ENCODE peak calls at places on chromosome 7, in eight cellular contexts. Q is fibroblast of mammary gland, D is cardiac fibroblast, V is left lung, S is endodermal cell, X is HFF-Myc, F is brain microvascular endothelial cell, L is AG04450. Z is an unnamed sample.

GRCh38 chr7:20201380-20201779 is 15.8 kb downstream of the MACC1 start:
- DNase-seq in Q (no peak), D (no peak), V (no peak), S (peak), X (no peak), F (no peak), L (no peak), Z (no peak)

GRCh38 chr7:83060218-83060617 is 102.5 kb downstream of the PCLO start:
- DNase-seq in Q (no peak), D (no peak), V (no peak), S (no peak), X (no peak), F (no peak), L (no peak), Z (no peak)

GRCh38 chr7:148472406-148472805 is 118.2 kb upstream of the C7orf33 start:
- DNase-seq in Q (no peak), D (no peak), V (no peak), S (no peak), X (no peak), F (no peak), L (no peak), Z (no peak)

GRCh38 chr7:33449847-33450246 is 320.5 kb downstream of the BBS9 start:
- DNase-seq in Q (no peak), D (no peak), V (no peak), S (no peak), X (no peak), F (no peak), L (no peak), Z (no peak)

GRCh38 chr7:7595451-7595850 is 28.8 kb downstream of the MIOS start:
- DNase-seq in Q (peak), D (peak), V (no peak), S (no peak), X (no peak), F (no peak), L (no peak), Z (no peak)

GRCh38 chr7:6536899-6537298 is 14.4 kb downstream of the GRID2IP start:
- DNase-seq in Q (no peak), D (peak), V (no peak), S (peak), X (no peak), F (no peak), L (no peak), Z (no peak)

GRCh38 chr7:37853468-37853867 is 5.1 kb downstream of the NME8 start:
- DNase-seq in Q (no peak), D (no peak), V (no peak), S (peak), X (no peak), F (no peak), L (no peak), Z (no peak)

GRCh38 chr7:139601176-139601575 is 77.7 kb downstream of the CLEC2L start:
- DNase-seq in Q (no peak), D (no peak), V (no peak), S (no peak), X (no peak), F (no peak), L (no peak), Z (no peak)

GRCh38 chr7:65951837-65952578 is 30.0 kb downstream of the GUSB start:
- DNase-seq in Q (peak), D (peak), V (peak), S (no peak), X (no peak), F (no peak), L (no peak), Z (no peak)

GRCh38 chr7:138891446-138891810 is 89.8 kb downstream of the KIAA1549 start:
- DNase-seq in Q (peak), D (peak), V (no peak), S (no peak), X (peak), F (no peak), L (no peak), Z (peak)

GRCh38 chr7:103937680-103938079 is 51.8 kb downstream of the RELN start:
- DNase-seq in Q (no peak), D (no peak), V (no peak), S (no peak), X (no peak), F (no peak), L (no peak), Z (no peak)

GRCh38 chr7:80900583-80901576 is 18.0 kb downstream of the SEMA3C start:
- DNase-seq in Q (peak), D (peak), V (no peak), S (no peak), X (no peak), F (no peak), L (no peak), Z (no peak)

GRCh38 chr7:22821702-22822485 is 755 bp downstream of the TOMM7 start:
- DNase-seq in Q (peak), D (peak), V (no peak), S (peak), X (no peak), F (no peak), L (no peak), Z (no peak)

GRCh38 chr7:107933386-107934013 is 42.5 kb downstream of the DLD start:
- DNase-seq in Q (no peak), D (no peak), V (no peak), S (peak), X (no peak), F (no peak), L (no peak), Z (no peak)

GRCh38 chr7:73885975-73886798 is 25.2 kb downstream of the TMEM270 start:
- DNase-seq in Q (peak), D (peak), V (peak), S (peak), X (no peak), F (peak), L (no peak), Z (no peak)

GRCh38 chr7:149225106-149225505 is 14.3 kb upstream of the ZNF212 start:
- DNase-seq in Q (no peak), D (no peak), V (no peak), S (no peak), X (no peak), F (no peak), L (no peak), Z (no peak)

GRCh38 chr7:47580811-47581331 is 1.0 kb downstream of the TNS3 start:
- DNase-seq in Q (no peak), D (no peak), V (peak), S (peak), X (no peak), F (no peak), L (no peak), Z (no peak)
- TF ChIP-seq CTCF in Q (no peak), D (peak), V (no peak), S (peak), X (no peak), F (peak), L (no peak), Z (peak)

GRCh38 chr7:116715087-116715486 is 43.1 kb downstream of the MET start:
- DNase-seq in Q (peak), D (no peak), V (no peak), S (no peak), X (peak), F (no peak), L (no peak), Z (no peak)
- TF ChIP-seq CTCF in Q (peak), D (peak), V (no peak), S (peak), X (peak), F (peak), L (peak), Z (peak)

GRCh38 chr7:157000741-157001653 is 9.5 kb downstream of the MNX1 start:
- DNase-seq in Q (no peak), D (no peak), V (no peak), S (peak), X (no peak), F (no peak), L (no peak), Z (no peak)

GRCh38 chr7:156999611-157000046 is 10.8 kb downstream of the MNX1 start:
- DNase-seq in Q (no peak), D (no peak), V (peak), S (peak), X (no peak), F (no peak), L (no peak), Z (no peak)

GRCh38 chr7:157001920-157002818 is 8.3 kb downstream of the MNX1 start:
- DNase-seq in Q (no peak), D (no peak), V (peak), S (peak), X (no peak), F (no peak), L (no peak), Z (no peak)

GRCh38 chr7:156998988-156999610 is 11.4 kb downstream of the MNX1 start:
- DNase-seq in Q (no peak), D (no peak), V (no peak), S (no peak), X (no peak), F (no peak), L (no peak), Z (no peak)

GRCh38 chr7:157000047-157000726 is 10.3 kb downstream of the MNX1 start:
- DNase-seq in Q (no peak), D (no peak), V (no peak), S (peak), X (no peak), F (no peak), L (no peak), Z (no peak)
- TF ChIP-seq CTCF in Q (no peak), D (no peak), V (no peak), S (peak), X (no peak), F (no peak), L (no peak), Z (no peak)

GRCh38 chr7:101669307-101669706 is 40.2 kb upstream of the MYL10 start:
- DNase-seq in Q (peak), D (no peak), V (no peak), S (no peak), X (no peak), F (no peak), L (no peak), Z (no peak)
- TF ChIP-seq CTCF in Q (peak), D (peak), V (no peak), S (peak), X (peak), F (peak), L (peak), Z (peak)

DNA sequence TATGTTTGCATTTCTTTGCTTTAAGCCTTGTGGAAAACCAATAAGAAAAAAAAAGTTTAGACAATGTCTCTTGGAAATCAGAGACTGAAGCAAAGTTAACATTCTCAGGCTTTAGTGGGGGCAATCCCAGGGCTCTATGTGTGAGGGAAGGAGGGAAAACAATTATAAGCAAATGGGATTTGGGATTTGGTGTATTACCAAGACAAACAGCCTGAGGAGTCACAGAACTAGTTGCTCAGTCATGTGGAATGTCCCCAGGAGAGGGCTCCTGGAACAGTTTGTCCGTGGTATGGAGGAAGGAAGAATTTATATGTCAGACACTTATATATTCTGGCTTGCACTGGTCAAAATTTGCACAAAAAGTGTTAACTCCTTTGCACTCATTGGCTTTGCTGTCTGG is 562.9 kb upstream of the TPK1 start:
- DNase-seq in Q (peak), D (peak), V (no peak), S (no peak), X (no peak), F (no peak), L (no peak), Z (no peak)
- TF ChIP-seq CTCF in Q (no peak), D (no peak), V (no peak), S (peak), X (no peak), F (peak), L (no peak), Z (no peak)

GRCh38 chr7:94145602-94146001 is 141.4 kb upstream of the BET1 start:
- DNase-seq in Q (peak), D (peak), V (no peak), S (no peak), X (no peak), F (no peak), L (no peak), Z (peak)

GRCh38 chr7:94154182-94154581 is 150.0 kb upstream of the BET1 start:
- DNase-seq in Q (no peak), D (no peak), V (no peak), S (no peak), X (no peak), F (no peak), L (no peak), Z (no peak)

GRCh38 chr7:94154858-94155257 is 150.7 kb upstream of the BET1 start:
- DNase-seq in Q (no peak), D (no peak), V (no peak), S (peak), X (no peak), F (no peak), L (no peak), Z (no peak)

GRCh38 chr7:94146408-94146807 is 142.3 kb upstream of the BET1 start:
- DNase-seq in Q (no peak), D (no peak), V (peak), S (peak), X (no peak), F (peak), L (peak), Z (peak)

GRCh38 chr7:94149776-94150545 is 145.8 kb upstream of the BET1 start:
- DNase-seq in Q (peak), D (peak), V (no peak), S (no peak), X (no peak), F (no peak), L (no peak), Z (no peak)
- TF ChIP-seq CTCF in Q (no peak), D (no peak), V (no peak), S (no peak), X (no peak), F (no peak), L (no peak), Z (no peak)

DNA sequence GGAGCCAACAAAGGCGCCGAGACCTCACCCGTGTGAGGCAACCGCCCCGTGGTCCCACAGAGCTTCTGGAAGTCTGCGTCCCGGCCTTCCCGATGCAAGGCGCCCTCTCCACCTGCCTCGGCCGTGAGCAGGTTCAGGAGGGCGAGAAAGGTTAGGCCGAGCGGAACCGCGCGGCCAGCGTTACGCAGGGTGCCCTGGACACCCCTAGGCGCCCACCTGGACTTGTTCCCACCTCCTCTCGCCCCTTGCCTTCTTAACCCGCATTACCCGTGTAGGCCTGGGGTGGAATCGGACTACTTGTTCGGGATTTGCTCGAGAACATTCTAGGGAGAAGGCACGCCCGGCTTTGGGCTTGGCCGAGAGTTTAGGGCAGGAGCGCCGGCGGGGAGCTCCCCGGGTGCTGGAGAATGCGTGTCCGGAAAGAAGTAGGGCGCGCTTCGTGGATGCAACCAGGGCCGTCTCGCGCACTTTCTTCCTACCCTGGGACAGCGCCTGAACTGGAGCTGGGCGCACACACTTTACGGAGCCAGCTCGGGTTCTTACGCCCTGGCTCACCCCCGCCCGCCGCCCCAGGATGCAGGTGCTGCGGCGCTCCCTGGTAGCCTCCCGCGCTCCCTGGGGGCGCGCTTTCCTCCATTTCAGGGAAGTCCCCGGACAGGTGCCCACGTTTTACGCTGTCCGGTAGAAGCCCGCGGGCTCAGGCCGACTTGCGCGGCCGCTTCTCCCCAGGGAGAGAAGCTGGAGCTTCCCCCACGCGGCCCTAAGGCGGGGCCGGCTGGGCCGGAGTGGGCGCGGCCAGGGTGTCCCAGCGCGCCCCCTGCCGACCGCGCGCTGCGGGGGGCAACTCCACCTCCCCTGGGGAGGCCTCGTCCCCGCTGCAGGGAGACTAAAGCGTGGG is 74.5 kb downstream of the INSIG1 start:
- DNase-seq in Q (no peak), D (no peak), V (peak), S (peak), X (no peak), F (no peak), L (no peak), Z (no peak)
- TF ChIP-seq CTCF in Q (no peak), D (no peak), V (peak), S (peak), X (peak), F (no peak), L (peak), Z (peak)

GRCh38 chr7:42065942-42066341 is 171.1 kb downstream of the GLI3 start:
- DNase-seq in Q (no peak), D (no peak), V (no peak), S (no peak), X (no peak), F (peak), L (no peak), Z (no peak)
- TF ChIP-seq CTCF in Q (no peak), D (no peak), V (no peak), S (no peak), X (no peak), F (no peak), L (no peak), Z (no peak)

DNA sequence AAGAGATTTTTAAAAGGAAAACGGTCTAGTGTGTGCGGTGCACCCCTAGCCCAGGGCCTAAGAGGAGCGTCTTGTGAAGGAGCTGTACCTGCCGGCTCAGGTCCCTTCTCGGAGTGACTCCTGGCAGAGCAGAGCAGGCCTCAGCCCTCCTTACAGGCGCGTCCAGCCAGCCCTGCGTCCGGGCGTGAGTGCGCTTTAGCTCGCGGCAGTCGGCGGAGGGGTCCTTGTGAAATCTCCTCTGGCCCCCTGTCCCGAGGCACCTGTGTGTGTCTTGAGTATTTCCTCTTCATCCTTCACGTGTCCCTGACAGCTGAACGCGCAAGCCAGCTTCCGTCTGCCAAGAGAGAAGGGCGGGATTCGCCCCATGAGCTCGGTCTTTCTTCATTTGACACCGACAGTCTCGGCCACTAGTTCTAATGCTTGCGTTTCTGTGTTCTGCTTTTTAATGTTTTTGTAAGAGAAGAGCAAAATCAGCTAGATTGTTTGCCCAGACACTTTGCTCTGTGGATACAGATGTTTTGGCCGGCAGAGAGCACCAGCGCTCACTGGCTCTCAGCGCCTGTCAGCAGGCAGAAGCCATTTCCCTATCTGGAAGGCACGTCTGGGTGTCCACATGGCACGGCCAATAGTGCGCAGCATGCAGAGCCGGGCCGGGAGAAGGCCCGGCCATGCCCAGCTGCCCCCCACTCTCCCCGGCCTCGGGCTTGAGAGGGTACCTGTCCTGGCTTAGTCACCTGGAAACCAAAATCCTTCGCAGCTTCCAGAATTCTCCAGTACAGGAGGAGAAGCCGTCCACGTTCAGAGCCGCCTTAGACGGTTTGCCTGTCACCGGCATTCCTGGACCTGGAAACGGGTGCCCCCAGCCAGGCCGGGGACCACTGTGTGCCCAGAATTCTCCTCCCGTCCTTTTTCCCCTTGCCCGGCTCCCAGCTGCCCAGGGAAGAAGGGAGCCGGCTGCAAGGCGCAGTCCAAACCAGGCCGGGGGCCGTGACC is 7.0 kb downstream of the GET4 start:
- DNase-seq in Q (no peak), D (no peak), V (peak), S (no peak), X (no peak), F (no peak), L (no peak), Z (no peak)
- TF ChIP-seq CTCF in Q (no peak), D (no peak), V (no peak), S (no peak), X (no peak), F (no peak), L (no peak), Z (no peak)